ENCODE peak calls at places on chromosomes 7 and 10, in four cellular contexts. T is K562, F is HepG2, P is H1. L is an unnamed sample.

GRCh38 chr7:6116216-6116615 is 85.0 kb downstream of the ANKRD61 start:
- DNase-seq in F (no peak), P (no peak), T (no peak), L (no peak)

GRCh38 chr10:78025685-78026364 is 3.5 kb downstream of the POLR3A start:
- DNase-seq in T (no peak), P (no peak), F (no peak), L (no peak)

GRCh38 chr7:24882989-24883631 is 96.9 kb downstream of the OSBPL3 start:
- DNase-seq in P (no peak), F (no peak), T (no peak), L (no peak)

GRCh38 chr10:71245420-71246325 is 33.3 kb downstream of the UNC5B start:
- DNase-seq in T (no peak), P (no peak), F (no peak), L (no peak)

GRCh38 chr10:133312016-133312768 is 3.5 kb downstream of the ZNF511 start:
- DNase-seq in T (no peak), P (no peak), F (no peak), L (no peak)

GRCh38 chr10:78714225-78714624 is 354.5 kb upstream of the ZMIZ1 start:
- DNase-seq in T (no peak), F (no peak), P (no peak), L (no peak)

GRCh38 chr10:131019696-131020095 is 291.8 kb downstream of the TCERG1L start:
- DNase-seq in P (no peak), F (no peak), T (no peak), L (no peak)

GRCh38 chr7:7433736-7434260 is 101.9 kb downstream of the COL28A1 start:
- DNase-seq in T (no peak), F (no peak), P (no peak), L (no peak)

GRCh38 chr10:119502214-119502613 is 40.3 kb downstream of the RGS10 start:
- DNase-seq in P (no peak), T (no peak), F (no peak), L (no peak)

GRCh38 chr7:93515144-93515543 is 59.4 kb downstream of the CALCR start:
- DNase-seq in P (no peak), F (no peak), T (no peak), L (no peak)

GRCh38 chr10:48455392-48456151 is 149.1 kb downstream of the MAPK8 start:
- DNase-seq in T (no peak), F (no peak), P (no peak), L (no peak)

GRCh38 chr7:8303904-8304528 is 42.0 kb upstream of the ICA1 start:
- DNase-seq in F (no peak), T (peak), P (no peak), L (peak)

GRCh38 chr7:123660514-123661354 is 5.1 kb downstream of the LMOD2 start:
- DNase-seq in F (no peak), P (no peak), T (no peak), L (no peak)

GRCh38 chr10:65358565-65358964 is 1567.3 kb upstream of the LRRTM3 start:
- DNase-seq in F (peak), T (no peak), P (no peak), L (no peak)

GRCh38 chr10:91156196-91156595 is 64.3 kb upstream of the PCGF5 start:
- DNase-seq in P (no peak), T (no peak), F (no peak), L (no peak)

GRCh38 chr7:3404490-3404889 is 103.4 kb downstream of the SDK1 start:
- DNase-seq in T (no peak), F (no peak), P (no peak), L (no peak)

GRCh38 chr7:11505471-11505870 is 326.5 kb downstream of the THSD7A start:
- DNase-seq in P (no peak), F (no peak), T (no peak), L (no peak)

GRCh38 chr10:43128958-43129706 is 9.1 kb upstream of the CSGALNACT2 start:
- DNase-seq in T (peak), F (no peak), P (no peak), L (no peak)

DNA sequence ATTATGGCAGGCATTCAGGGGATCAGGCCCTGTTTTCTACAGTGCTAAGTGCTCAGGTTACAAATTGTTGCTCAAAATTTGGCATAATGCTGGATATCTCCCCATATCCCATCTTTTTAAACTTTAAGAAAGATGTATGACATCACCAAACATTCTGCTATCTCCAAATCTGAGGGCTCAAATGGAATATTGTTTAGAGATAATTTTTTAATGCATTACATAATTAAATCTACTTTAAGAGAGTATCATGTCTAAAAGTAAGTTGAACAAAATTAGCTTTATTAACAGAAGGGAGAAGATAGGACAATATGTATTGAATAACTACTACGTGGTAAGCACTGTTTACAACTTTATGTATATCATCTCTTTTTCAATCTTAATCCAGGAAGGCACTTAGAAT is 13.9 kb downstream of the NT5C3A start:
- DNase-seq in F (no peak), P (no peak), T (no peak), L (no peak)
- TF ChIP-seq RNF2 in F (no peak), P (no peak), T (no peak), L (no peak)

GRCh38 chr7:102431617-102432298 is 1.6 kb upstream of the ORAI2 start:
- DNase-seq in F (peak), P (no peak), T (no peak), L (no peak)
- TF ChIP-seq CHD2 in F (no peak), P (no peak), T (no peak), L (no peak)

GRCh38 chr7:26670841-26671240 is 193.5 kb downstream of the SKAP2 start:
- DNase-seq in T (no peak), F (no peak), P (no peak), L (no peak)

GRCh38 chr7:26675143-26675887 is 189.1 kb downstream of the SKAP2 start:
- DNase-seq in P (no peak), F (no peak), T (no peak), L (no peak)

GRCh38 chr7:26668821-26669220 is 195.6 kb downstream of the SKAP2 start:
- DNase-seq in F (no peak), P (no peak), T (no peak), L (no peak)

DNA sequence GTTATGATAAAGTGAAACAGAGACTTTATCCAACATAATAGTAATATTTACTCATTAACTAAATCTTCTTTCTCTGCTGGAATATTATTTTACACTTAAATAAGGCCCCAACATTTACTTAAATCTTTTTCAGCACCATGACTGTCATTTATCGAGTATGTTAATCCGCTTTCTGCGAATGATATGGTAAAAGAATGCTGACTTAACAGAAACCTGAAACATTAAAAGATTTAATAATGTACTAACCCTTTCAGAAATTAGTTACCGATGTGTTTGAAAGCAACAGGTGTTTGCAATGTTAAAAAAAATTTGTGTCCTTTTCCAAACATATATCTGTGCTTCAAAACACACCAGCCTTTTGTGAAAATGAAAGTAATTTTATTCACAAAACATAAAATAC is 190.5 kb downstream of the SKAP2 start:
- DNase-seq in P (no peak), T (no peak), F (no peak), L (no peak)
- TF ChIP-seq EP300 in P (no peak), T (no peak), F (no peak), L (no peak)

GRCh38 chr7:70498232-70498631 is 633.7 kb upstream of the GALNT17 start:
- DNase-seq in T (no peak), P (no peak), F (no peak), L (no peak)
- TF ChIP-seq RNF2 in T (no peak), P (no peak), F (no peak), L (no peak)

DNA sequence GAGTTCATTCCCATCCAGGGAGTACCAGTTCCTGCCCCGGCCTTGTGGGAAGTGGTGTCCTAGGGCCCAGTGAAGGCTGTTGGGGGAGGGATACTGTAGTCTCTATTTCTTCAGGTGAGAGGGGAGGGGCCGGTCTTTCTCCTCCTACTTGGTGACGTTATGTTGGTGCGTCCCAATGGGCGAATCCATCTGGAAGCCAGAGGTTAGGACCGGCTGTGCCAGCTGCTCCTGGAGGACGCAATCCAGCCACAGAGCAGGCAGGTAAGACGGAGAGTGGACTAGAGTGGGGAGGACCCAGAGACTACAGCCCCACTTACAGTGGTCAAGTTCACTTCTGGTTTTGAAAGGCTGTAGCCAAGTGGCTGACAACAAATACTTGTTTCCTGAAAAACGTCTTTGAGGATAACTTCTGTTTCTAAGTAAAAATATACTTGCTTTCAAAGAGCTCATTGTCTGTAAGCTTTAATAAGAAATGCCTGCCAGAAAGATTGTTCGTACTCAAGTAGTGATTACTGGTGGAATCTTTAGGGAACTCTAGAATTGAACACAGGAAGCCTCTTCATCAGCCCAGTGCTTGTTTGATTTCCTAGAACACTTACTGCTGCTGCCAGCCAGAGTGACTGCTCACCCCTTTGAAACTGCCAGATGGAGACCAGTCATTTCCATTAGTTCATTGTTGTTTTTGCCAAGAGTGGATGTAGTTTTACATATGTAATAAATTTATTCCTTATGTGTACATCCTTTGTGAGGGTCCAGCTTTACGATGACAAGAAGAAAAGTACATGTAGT is 25.4 kb downstream of the RBM33 start:
- DNase-seq in P (peak), T (no peak), F (no peak), L (no peak)
- TF ChIP-seq CHD2 in P (no peak), T (no peak), F (no peak), L (no peak)

GRCh38 chr7:158825628-158826289 is 3.5 kb downstream of the ESYT2 start:
- DNase-seq in T (no peak), F (peak), P (no peak), L (no peak)

GRCh38 chr7:158827411-158828342 is 1.6 kb downstream of the ESYT2 start:
- DNase-seq in F (no peak), T (peak), P (no peak), L (peak)

GRCh38 chr7:158821173-158822021 is 7.9 kb downstream of the ESYT2 start:
- DNase-seq in F (peak), T (peak), P (no peak), L (peak)

GRCh38 chr7:158820656-158821055 is 8.7 kb downstream of the ESYT2 start:
- DNase-seq in P (no peak), T (no peak), F (no peak), L (no peak)

GRCh38 chr7:158824028-158824427 is 5.3 kb downstream of the ESYT2 start:
- DNase-seq in P (no peak), T (no peak), F (no peak), L (no peak)
- TF ChIP-seq EP300 in P (no peak), T (no peak), F (no peak), L (no peak)

GRCh38 chr7:151376218-151376902 is 33.5 kb downstream of the WDR86 start:
- DNase-seq in T (no peak), F (no peak), P (no peak), L (no peak)

GRCh38 chr7:151377406-151377805 is 32.4 kb downstream of the WDR86 start:
- DNase-seq in P (no peak), F (no peak), T (no peak), L (no peak)

GRCh38 chr7:151374139-151374538 is 32.5 kb downstream of the NUB1 start:
- DNase-seq in T (no peak), F (no peak), P (no peak), L (no peak)

GRCh38 chr7:151374726-151375125 is 33.1 kb downstream of the NUB1 start:
- DNase-seq in F (no peak), P (no peak), T (no peak), L (no peak)

GRCh38 chr7:151375530-151376217 is 34.1 kb downstream of the NUB1 start:
- DNase-seq in P (no peak), F (no peak), T (no peak), L (no peak)
- TF ChIP-seq RNF2 in P (no peak), F (no peak), T (no peak), L (no peak)

DNA sequence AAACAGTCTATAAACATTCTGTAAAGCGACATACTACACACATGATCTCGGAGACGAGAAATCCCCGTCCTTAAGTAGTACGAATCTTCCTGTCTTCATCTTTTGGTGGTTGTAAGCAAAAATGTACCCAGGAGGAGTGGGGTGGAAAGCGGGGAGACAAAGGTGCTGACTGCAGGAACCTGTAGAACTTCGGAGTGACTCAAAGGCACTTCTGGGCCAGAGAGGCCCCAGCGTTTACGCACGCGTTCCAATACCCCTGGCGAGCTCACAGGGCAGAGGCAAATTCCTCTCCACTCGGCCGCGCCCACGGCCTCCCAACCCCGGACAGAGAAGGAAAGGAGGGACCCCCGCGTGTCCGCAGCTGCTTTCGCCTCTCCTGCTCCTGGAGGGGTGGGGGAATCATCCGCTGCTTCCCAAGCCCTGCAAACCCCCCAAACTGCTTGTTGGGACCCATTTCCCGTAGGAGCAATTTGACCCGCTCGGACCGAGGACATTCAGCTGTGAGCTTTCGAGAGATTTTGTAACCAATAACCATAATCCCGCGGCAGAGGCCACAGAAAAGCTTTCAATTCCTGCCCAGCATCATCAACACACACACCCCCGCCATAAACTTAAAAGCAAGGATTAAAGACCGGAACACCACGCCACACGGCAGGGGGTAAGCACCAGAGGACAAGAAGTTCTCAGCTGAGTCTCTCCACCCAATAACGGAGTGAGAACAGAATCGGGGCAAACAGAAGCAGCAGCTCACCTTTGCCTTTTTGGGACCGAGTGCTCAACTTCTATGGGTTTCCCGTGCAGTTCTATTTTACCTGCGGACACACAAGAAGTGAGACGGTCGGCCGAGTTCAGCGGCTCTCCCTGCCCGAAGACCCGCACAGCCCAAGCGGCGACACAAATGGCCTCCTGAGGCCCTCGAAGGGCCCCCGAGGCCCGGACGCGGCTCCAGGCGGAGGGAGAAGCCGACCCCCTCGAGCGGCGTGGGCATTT is 2.3 kb downstream of the IGF2BP3 start:
- DNase-seq in F (peak), T (peak), P (no peak), L (peak)
- TF ChIP-seq CHD2 in F (no peak), T (no peak), P (no peak), L (no peak)

L was measured in A549.